ENCODE peak calls at places on chromosomes 6 and 20, in four cellular contexts. One of them, this sample, is unnamed. For H3K36me3, the result is how much of the 10 kb centered on the place peaks cover.

GRCh38 chr6:152484806-152485205 is 152.4 kb downstream of the SYNE1 start:
- DNase-seq in endothelial cell of umbilical vein: peak
- DNase-seq in SK-N-SH: no peak
- DNase-seq in K562: no peak
- DNase-seq in this sample: no peak

GRCh38 chr6:87481936-87482335 is 9.2 kb downstream of the SLC35A1 start:
- DNase-seq in endothelial cell of umbilical vein: no peak
- DNase-seq in SK-N-SH: no peak
- DNase-seq in K562: no peak
- DNase-seq in this sample: no peak

GRCh38 chr6:44856495-44856878 is 469.0 kb downstream of the CDC5L start:
- DNase-seq in endothelial cell of umbilical vein: no peak
- DNase-seq in SK-N-SH: no peak
- DNase-seq in K562: no peak
- DNase-seq in this sample: no peak

GRCh38 chr6:31971279-31971992 is 502 bp downstream of the DXO start:
- DNase-seq in endothelial cell of umbilical vein: no peak
- DNase-seq in SK-N-SH: no peak
- DNase-seq in K562: no peak
- DNase-seq in this sample: no peak

GRCh38 chr20:18926972-18927371 is 113.4 kb downstream of the SCP2D1 start:
- DNase-seq in endothelial cell of umbilical vein: no peak
- DNase-seq in SK-N-SH: no peak
- DNase-seq in K562: no peak
- DNase-seq in this sample: no peak

GRCh38 chr20:51275816-51276215 is 252.9 kb upstream of the KCNG1 start:
- DNase-seq in endothelial cell of umbilical vein: peak
- DNase-seq in SK-N-SH: no peak
- DNase-seq in K562: no peak
- DNase-seq in this sample: peak

GRCh38 chr6:117907600-117908245 is 659 bp downstream of the SLC35F1 start:
- DNase-seq in endothelial cell of umbilical vein: peak
- DNase-seq in SK-N-SH: peak
- DNase-seq in K562: no peak
- DNase-seq in this sample: no peak

GRCh38 chr6:98835149-98836024 is 1.0 kb downstream of the POU3F2 start:
- DNase-seq in endothelial cell of umbilical vein: no peak
- DNase-seq in SK-N-SH: peak
- DNase-seq in K562: no peak
- DNase-seq in this sample: no peak

GRCh38 chr20:35368616-35369423 is 43.0 kb downstream of the UQCC1 start:
- DNase-seq in endothelial cell of umbilical vein: no peak
- DNase-seq in SK-N-SH: no peak
- DNase-seq in K562: no peak
- DNase-seq in this sample: no peak

GRCh38 chr6:46893648-46894047 is 28.1 kb downstream of the ADGRF5 start:
- DNase-seq in endothelial cell of umbilical vein: peak
- DNase-seq in SK-N-SH: no peak
- DNase-seq in K562: no peak
- DNase-seq in this sample: no peak

GRCh38 chr6:36355819-36356218 is 19.1 kb upstream of the BNIP5 start:
- DNase-seq in endothelial cell of umbilical vein: no peak
- DNase-seq in SK-N-SH: no peak
- DNase-seq in K562: no peak
- DNase-seq in this sample: no peak

GRCh38 chr6:151254451-151255081 is 14.8 kb downstream of the AKAP12 start:
- DNase-seq in endothelial cell of umbilical vein: peak
- DNase-seq in SK-N-SH: no peak
- DNase-seq in K562: no peak
- DNase-seq in this sample: peak

GRCh38 chr6:160930547-160931377 is 60.8 kb upstream of the MAP3K4 start:
- DNase-seq in endothelial cell of umbilical vein: peak
- DNase-seq in SK-N-SH: peak
- DNase-seq in K562: no peak
- DNase-seq in this sample: peak

GRCh38 chr6:90263653-90264052 is 33.0 kb downstream of the BACH2 start:
- DNase-seq in endothelial cell of umbilical vein: no peak
- DNase-seq in SK-N-SH: no peak
- DNase-seq in K562: no peak
- DNase-seq in this sample: no peak

GRCh38 chr6:87151786-87152527 is 3.4 kb upstream of the ZNF292 start:
- DNase-seq in endothelial cell of umbilical vein: peak
- DNase-seq in SK-N-SH: peak
- DNase-seq in K562: no peak
- DNase-seq in this sample: peak

GRCh38 chr6:149454405-149454848 is 30.4 kb downstream of the ZC3H12D start:
- DNase-seq in endothelial cell of umbilical vein: peak
- DNase-seq in SK-N-SH: peak
- DNase-seq in K562: no peak
- DNase-seq in this sample: peak

GRCh38 chr20:20953738-20954657 is 152.2 kb downstream of the LINC00237 start:
- DNase-seq in endothelial cell of umbilical vein: no peak
- DNase-seq in SK-N-SH: no peak
- DNase-seq in K562: no peak
- DNase-seq in this sample: no peak

GRCh38 chr6:84119277-84119676 is 85.7 kb downstream of the MRAP2 start:
- DNase-seq in endothelial cell of umbilical vein: no peak
- DNase-seq in SK-N-SH: no peak
- DNase-seq in K562: no peak
- DNase-seq in this sample: no peak

GRCh38 chr20:9506337-9506821 is 8.0 kb upstream of the LAMP5 start:
- DNase-seq in endothelial cell of umbilical vein: no peak
- DNase-seq in SK-N-SH: no peak
- DNase-seq in K562: no peak
- DNase-seq in this sample: no peak

GRCh38 chr6:16759181-16759645 is 2.0 kb downstream of the ATXN1 start:
- DNase-seq in endothelial cell of umbilical vein: no peak
- DNase-seq in SK-N-SH: no peak
- DNase-seq in K562: no peak
- DNase-seq in this sample: no peak

GRCh38 chr20:17481661-17482060 is 49.5 kb downstream of the BFSP1 start:
- DNase-seq in endothelial cell of umbilical vein: no peak
- DNase-seq in SK-N-SH: no peak
- DNase-seq in K562: no peak
- DNase-seq in this sample: no peak

GRCh38 chr6:116398366-116399005 is 27.7 kb downstream of the DSE start:
- DNase-seq in endothelial cell of umbilical vein: peak
- DNase-seq in SK-N-SH: no peak
- DNase-seq in K562: no peak
- DNase-seq in this sample: peak

GRCh38 chr6:44569931-44570385 is 182.5 kb downstream of the CDC5L start:
- DNase-seq in endothelial cell of umbilical vein: no peak
- DNase-seq in SK-N-SH: no peak
- DNase-seq in K562: no peak
- DNase-seq in this sample: no peak

DNA sequence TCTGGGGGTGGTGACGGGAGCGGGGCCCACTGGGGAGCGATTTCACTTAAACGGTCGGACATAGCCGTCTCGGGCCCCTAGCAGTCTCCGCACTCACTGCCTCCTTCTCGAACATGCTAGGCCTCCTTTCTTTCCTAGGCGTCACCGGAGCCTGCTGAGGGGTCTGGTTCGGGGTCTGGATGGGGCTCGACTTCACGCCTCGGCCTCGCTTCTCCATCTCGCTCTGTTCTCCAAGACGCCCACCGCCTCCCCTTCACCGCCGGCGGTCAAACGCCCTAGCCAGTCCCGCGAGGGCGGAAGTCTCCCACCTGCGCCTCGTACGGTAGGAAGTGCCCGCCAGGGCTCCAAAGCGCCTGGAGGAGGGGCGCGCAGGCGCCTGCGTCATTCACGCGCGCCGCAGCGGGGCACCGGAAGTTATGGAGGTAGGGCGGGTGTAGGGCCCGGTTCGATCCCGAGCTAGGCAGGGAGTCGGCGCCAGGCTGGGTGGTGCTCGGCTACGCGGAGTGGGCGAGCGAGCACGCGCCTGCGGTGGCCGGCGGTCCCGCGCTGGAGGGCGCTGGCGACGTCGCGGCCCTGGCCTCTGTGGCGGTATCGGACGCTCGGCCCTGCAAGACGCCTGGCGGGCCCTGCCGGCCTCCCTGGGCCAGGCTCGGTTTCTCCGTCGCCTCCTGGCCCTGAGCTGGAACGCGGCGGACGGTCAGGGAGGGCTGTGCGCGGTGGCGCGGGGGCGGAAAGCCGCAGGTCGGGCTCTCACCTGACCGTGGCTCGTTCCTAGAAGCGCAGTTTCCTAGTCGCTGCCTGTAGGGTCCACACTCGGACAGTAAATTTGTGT is at the start of the genes DYNLT2 and ERMARD:
- DNase-seq in endothelial cell of umbilical vein: peak
- DNase-seq in SK-N-SH: peak
- DNase-seq in K562: peak
- DNase-seq in this sample: peak
- TF ChIP-seq CTCF in endothelial cell of umbilical vein: no peak
- TF ChIP-seq CTCF in SK-N-SH: peak
- TF ChIP-seq CTCF in K562: peak
- TF ChIP-seq CTCF in this sample: peak

GRCh38 chr20:57436223-57436545 is 45.0 kb downstream of the RBM38 start:
- DNase-seq in endothelial cell of umbilical vein: no peak
- DNase-seq in SK-N-SH: no peak
- DNase-seq in K562: no peak
- DNase-seq in this sample: no peak
- H3K27ac ChIP-seq in endothelial cell of umbilical vein: no peak
- H3K27ac ChIP-seq in SK-N-SH: no peak
- H3K27ac ChIP-seq in K562: no peak
- H3K27ac ChIP-seq in this sample: no peak

DNA sequence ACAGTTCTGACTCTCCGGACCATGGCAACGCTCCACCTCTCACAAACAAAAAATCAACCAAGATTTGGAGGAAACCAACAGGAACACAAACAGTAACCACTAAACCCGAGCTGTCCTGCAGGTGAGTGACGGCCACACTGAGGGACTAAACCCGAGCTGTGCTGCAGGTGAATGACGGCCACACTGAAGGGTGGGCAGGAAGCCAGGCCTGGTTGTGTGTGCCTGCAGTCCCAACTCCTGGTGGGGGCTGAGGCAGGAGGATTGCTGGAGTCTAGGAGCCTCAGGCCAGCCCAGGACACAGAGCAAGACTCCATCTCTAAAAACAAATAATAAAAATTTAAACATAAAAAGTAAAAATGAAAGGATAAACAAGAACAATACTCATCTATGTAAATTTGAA is 80.6 kb downstream of the TAF4 start:
- DNase-seq in endothelial cell of umbilical vein: no peak
- DNase-seq in SK-N-SH: no peak
- DNase-seq in K562: no peak
- DNase-seq in this sample: no peak
- H3K36me3 ChIP-seq in endothelial cell of umbilical vein: under half
- H3K36me3 ChIP-seq in SK-N-SH: under half
- H3K36me3 ChIP-seq in K562: under half
- H3K36me3 ChIP-seq in this sample: under half

GRCh38 chr20:44288252-44288651 is 22.8 kb downstream of the FITM2 start:
- DNase-seq in endothelial cell of umbilical vein: no peak
- DNase-seq in SK-N-SH: no peak
- DNase-seq in K562: peak
- DNase-seq in this sample: no peak
- TF ChIP-seq CTCF in endothelial cell of umbilical vein: no peak
- TF ChIP-seq CTCF in SK-N-SH: no peak
- TF ChIP-seq CTCF in K562: no peak
- TF ChIP-seq CTCF in this sample: no peak

This sample was measured in brain microvascular endothelial cell.